ENCODE peak calls at places on chromosomes 6 and 20, in six cellular contexts. M, P, F, C, G and I are unnamed samples.
A peak's percentile ranks its signal among the peaks of the same experiment; 100 is the strongest.

GRCh38 chr6:128567029-128567428 is 46.6 kb upstream of the PTPRK start:
- DNase-seq in P (no peak), M (no peak), F (no peak), C (no peak), G (peak; percentile 49), I (no peak)

GRCh38 chr6:2791124-2792050 is 26.2 kb downstream of the WRNIP1 start:
- DNase-seq in M (peak; percentile 65), F (peak; percentile 28), C (peak; percentile 72), P (peak; percentile 15), G (peak; percentile 89), I (peak; percentile 82)

GRCh38 chr6:49550413-49551125 is at the start of gene C6orf141:
- DNase-seq in P (no peak), M (peak; percentile 83), F (peak; percentile 8), G (peak; percentile 19), C (peak; percentile 21), I (no peak)

GRCh38 chr6:7107578-7108195 is at the start of gene RREB1:
- DNase-seq in C (peak; percentile 71), G (peak; percentile 81), P (peak; percentile 32), F (peak; percentile 47), M (peak; percentile 38), I (peak; percentile 34)

GRCh38 chr20:47809561-47809960 is 24.3 kb upstream of the SULF2 start:
- DNase-seq in M (peak; percentile 16), F (no peak), P (no peak), G (no peak), C (no peak), I (no peak)

GRCh38 chr6:91412532-91412931 is 825.7 kb upstream of the MAP3K7 start:
- DNase-seq in F (no peak), M (no peak), G (no peak), P (no peak), C (no peak), I (no peak)

GRCh38 chr20:12166053-12166717 is 248.5 kb downstream of the BTBD3 start:
- DNase-seq in F (no peak), G (peak; percentile 80), M (no peak), C (no peak), P (no peak), I (no peak)

GRCh38 chr6:157455028-157455714 is 74.2 kb downstream of the ZDHHC14 start:
- DNase-seq in M (no peak), C (no peak), P (no peak), F (no peak), G (no peak), I (no peak)

GRCh38 chr6:35427851-35428321 is 24.3 kb upstream of the FANCE start:
- DNase-seq in P (no peak), M (no peak), F (no peak), C (no peak), G (peak; percentile 71), I (no peak)